ENCODE peak calls at places on chromosomes 6 and 20, in five cellular contexts. One of them, this sample, is unnamed.

GRCh38 chr6:152054441-152054840 is 247.0 kb downstream of the ESR1 start:
- DNase-seq in GM12878: no peak
- DNase-seq in occipital lobe: no peak
- DNase-seq in posterior vena cava: no peak
- DNase-seq in NCI-H2081: no peak
- DNase-seq in this sample: no peak

GRCh38 chr20:46276531-46276930 is 31.8 kb downstream of the CDH22 start:
- DNase-seq in GM12878: no peak
- DNase-seq in occipital lobe: no peak
- DNase-seq in posterior vena cava: no peak
- DNase-seq in NCI-H2081: no peak
- DNase-seq in this sample: no peak

GRCh38 chr6:43865947-43866346 is 95.9 kb downstream of the VEGFA start:
- DNase-seq in GM12878: no peak
- DNase-seq in occipital lobe: no peak
- DNase-seq in posterior vena cava: peak; percentile 61
- DNase-seq in NCI-H2081: no peak
- DNase-seq in this sample: no peak

GRCh38 chr20:50758992-50759391 is 27.6 kb downstream of the PARD6B start:
- DNase-seq in occipital lobe: no peak
- DNase-seq in GM12878: no peak
- DNase-seq in posterior vena cava: no peak
- DNase-seq in NCI-H2081: no peak
- DNase-seq in this sample: no peak

GRCh38 chr6:4912559-4912958 is 91.3 kb downstream of the RPP40 start:
- DNase-seq in posterior vena cava: no peak
- DNase-seq in occipital lobe: no peak
- DNase-seq in GM12878: no peak
- DNase-seq in NCI-H2081: no peak
- DNase-seq in this sample: no peak

GRCh38 chr6:156943167-156943566 is 166.0 kb downstream of the ARID1B start:
- DNase-seq in GM12878: no peak
- DNase-seq in NCI-H2081: peak; percentile 25
- DNase-seq in occipital lobe: no peak
- DNase-seq in posterior vena cava: no peak
- DNase-seq in this sample: no peak

GRCh38 chr20:40607927-40608326 is 81.1 kb downstream of the MAFB start:
- DNase-seq in NCI-H2081: no peak
- DNase-seq in GM12878: no peak
- DNase-seq in posterior vena cava: no peak
- DNase-seq in occipital lobe: no peak
- DNase-seq in this sample: no peak

GRCh38 chr6:50724381-50725124 is 11.2 kb downstream of the TFAP2D start:
- DNase-seq in posterior vena cava: no peak
- DNase-seq in NCI-H2081: no peak
- DNase-seq in occipital lobe: no peak
- DNase-seq in GM12878: no peak
- DNase-seq in this sample: no peak

GRCh38 chr6:157597461-157598312 is 216.7 kb downstream of the ZDHHC14 start:
- DNase-seq in posterior vena cava: peak; percentile 84
- DNase-seq in GM12878: no peak
- DNase-seq in NCI-H2081: peak; percentile 2
- DNase-seq in occipital lobe: no peak
- DNase-seq in this sample: no peak

GRCh38 chr6:28633445-28634215 is 107.9 kb downstream of the GPX5 start:
- DNase-seq in GM12878: no peak
- DNase-seq in occipital lobe: no peak
- DNase-seq in posterior vena cava: no peak
- DNase-seq in NCI-H2081: no peak
- DNase-seq in this sample: no peak

GRCh38 chr6:392441-393390 is 1.2 kb downstream of the IRF4 start:
- DNase-seq in posterior vena cava: peak; percentile 76
- DNase-seq in GM12878: no peak
- DNase-seq in NCI-H2081: no peak
- DNase-seq in occipital lobe: no peak
- DNase-seq in this sample: no peak

GRCh38 chr6:144315226-144315980 is 30.3 kb downstream of the UTRN start:
- DNase-seq in GM12878: no peak
- DNase-seq in occipital lobe: no peak
- DNase-seq in NCI-H2081: no peak
- DNase-seq in posterior vena cava: no peak
- DNase-seq in this sample: no peak

GRCh38 chr6:39476151-39476550 is 153.6 kb upstream of the KCNK16 start:
- DNase-seq in posterior vena cava: no peak
- DNase-seq in GM12878: no peak
- DNase-seq in occipital lobe: no peak
- DNase-seq in NCI-H2081: no peak
- DNase-seq in this sample: no peak

GRCh38 chr6:170080828-170081368 is 210.0 kb downstream of the DLL1 start:
- DNase-seq in posterior vena cava: peak; percentile 73
- DNase-seq in occipital lobe: no peak
- DNase-seq in GM12878: no peak
- DNase-seq in NCI-H2081: peak; percentile 38
- DNase-seq in this sample: no peak

GRCh38 chr6:150495126-150495525 is 104.6 kb upstream of the PLEKHG1 start:
- DNase-seq in occipital lobe: no peak
- DNase-seq in NCI-H2081: no peak
- DNase-seq in GM12878: no peak
- DNase-seq in posterior vena cava: no peak
- DNase-seq in this sample: no peak

GRCh38 chr20:46232575-46232974 is 75.7 kb downstream of the CDH22 start:
- DNase-seq in GM12878: no peak
- DNase-seq in posterior vena cava: no peak
- DNase-seq in NCI-H2081: no peak
- DNase-seq in occipital lobe: no peak
- DNase-seq in this sample: no peak

GRCh38 chr20:58228484-58229197 is at the start of gene ANKRD60:
- DNase-seq in occipital lobe: no peak
- DNase-seq in posterior vena cava: peak; percentile 76
- DNase-seq in GM12878: no peak
- DNase-seq in NCI-H2081: no peak
- DNase-seq in this sample: no peak

GRCh38 chr20:3934628-3935027 is 45.4 kb downstream of the PANK2 start:
- DNase-seq in NCI-H2081: no peak
- DNase-seq in GM12878: no peak
- DNase-seq in occipital lobe: no peak
- DNase-seq in posterior vena cava: no peak
- DNase-seq in this sample: no peak

GRCh38 chr20:33868571-33868970 is 57.4 kb downstream of the CHMP4B start:
- DNase-seq in occipital lobe: no peak
- DNase-seq in posterior vena cava: no peak
- DNase-seq in GM12878: no peak
- DNase-seq in NCI-H2081: no peak
- DNase-seq in this sample: no peak

GRCh38 chr6:45477278-45477677 is 99.5 kb upstream of the SUPT3H start:
- DNase-seq in NCI-H2081: no peak
- DNase-seq in GM12878: no peak
- DNase-seq in occipital lobe: no peak
- DNase-seq in posterior vena cava: no peak
- DNase-seq in this sample: no peak

GRCh38 chr6:3440911-3441310 is 15.9 kb downstream of the SLC22A23 start:
- DNase-seq in occipital lobe: no peak
- DNase-seq in GM12878: no peak
- DNase-seq in posterior vena cava: no peak
- DNase-seq in NCI-H2081: no peak
- DNase-seq in this sample: no peak

GRCh38 chr6:7723554-7723953 is 2.3 kb upstream of the BMP6 start:
- DNase-seq in posterior vena cava: no peak
- DNase-seq in occipital lobe: no peak
- DNase-seq in NCI-H2081: no peak
- DNase-seq in GM12878: no peak
- DNase-seq in this sample: no peak

GRCh38 chr6:23350752-23351453 is 775.1 kb upstream of the NRSN1 start:
- DNase-seq in occipital lobe: no peak
- DNase-seq in GM12878: no peak
- DNase-seq in NCI-H2081: no peak
- DNase-seq in posterior vena cava: no peak
- DNase-seq in this sample: no peak

GRCh38 chr20:9035129-9035528 is 33.8 kb upstream of the PLCB4 start:
- DNase-seq in occipital lobe: no peak
- DNase-seq in NCI-H2081: no peak
- DNase-seq in GM12878: no peak
- DNase-seq in posterior vena cava: no peak
- DNase-seq in this sample: no peak

GRCh38 chr20:51695574-51696303 is 72.5 kb downstream of the ATP9A start:
- DNase-seq in posterior vena cava: no peak
- DNase-seq in NCI-H2081: no peak
- DNase-seq in GM12878: no peak
- DNase-seq in occipital lobe: no peak
- DNase-seq in this sample: no peak

GRCh38 chr6:137863126-137863996 is 3.7 kb upstream of the TNFAIP3 start:
- DNase-seq in occipital lobe: no peak
- DNase-seq in NCI-H2081: no peak
- DNase-seq in GM12878: no peak
- DNase-seq in posterior vena cava: no peak
- DNase-seq in this sample: no peak

GRCh38 chr20:62624325-62624690 is 18.0 kb upstream of the SLCO4A1 start:
- DNase-seq in GM12878: no peak
- DNase-seq in NCI-H2081: no peak
- DNase-seq in posterior vena cava: no peak
- DNase-seq in occipital lobe: no peak
- DNase-seq in this sample: no peak

GRCh38 chr20:39216195-39216594 is 254.1 kb downstream of the DHX35 start:
- DNase-seq in occipital lobe: no peak
- DNase-seq in GM12878: no peak
- DNase-seq in posterior vena cava: no peak
- DNase-seq in NCI-H2081: no peak
- DNase-seq in this sample: no peak

GRCh38 chr6:165858571-165858970 is 195.5 kb upstream of the PDE10A start:
- DNase-seq in GM12878: no peak
- DNase-seq in occipital lobe: no peak
- DNase-seq in NCI-H2081: no peak
- DNase-seq in posterior vena cava: no peak
- DNase-seq in this sample: no peak

GRCh38 chr6:27280064-27280539 is 32.0 kb downstream of the POM121L2 start:
- DNase-seq in posterior vena cava: no peak
- DNase-seq in GM12878: no peak
- DNase-seq in occipital lobe: no peak
- DNase-seq in NCI-H2081: peak; percentile 59
- DNase-seq in this sample: no peak

GRCh38 chr6:53151676-53152075 is 3.0 kb upstream of the GCM1 start:
- DNase-seq in GM12878: no peak
- DNase-seq in posterior vena cava: no peak
- DNase-seq in NCI-H2081: no peak
- DNase-seq in occipital lobe: no peak
- DNase-seq in this sample: no peak

GRCh38 chr6:74073429-74073828 is 377.4 kb downstream of the CD109 start:
- DNase-seq in GM12878: no peak
- DNase-seq in occipital lobe: peak; percentile 0
- DNase-seq in posterior vena cava: no peak
- DNase-seq in NCI-H2081: no peak
- DNase-seq in this sample: no peak

GRCh38 chr6:43219119-43219518 is 10.2 kb downstream of the DNPH1 start:
- DNase-seq in posterior vena cava: no peak
- DNase-seq in GM12878: no peak
- DNase-seq in occipital lobe: no peak
- DNase-seq in NCI-H2081: no peak
- DNase-seq in this sample: no peak

GRCh38 chr6:53912661-53913060 is 117.9 kb downstream of the LRRC1 start:
- DNase-seq in GM12878: no peak
- DNase-seq in occipital lobe: no peak
- DNase-seq in posterior vena cava: no peak
- DNase-seq in NCI-H2081: no peak
- DNase-seq in this sample: no peak

This sample was measured in esophagus squamous epithelium.